ENCODE peak calls at places on chromosomes 6 and 20, in four cellular contexts. S is suprapubic skin; A is activated naive CD4-positive, alpha-beta T cell; C is choroid plexus epithelial cell. X is an unnamed sample.

GRCh38 chr6:80321011-80321410 is 214.5 kb downstream of the BCKDHB start:
- DNase-seq in C (no peak), A (no peak), S (no peak), X (no peak)

GRCh38 chr6:16209539-16209938 is 28.8 kb upstream of the GMPR start:
- DNase-seq in C (no peak), S (no peak), A (no peak), X (no peak)

GRCh38 chr6:117624869-117625481 is 22.7 kb upstream of the GOPC start:
- DNase-seq in C (no peak), S (no peak), A (no peak), X (no peak)

GRCh38 chr6:158799051-158799792 is 19.9 kb downstream of the EZR start:
- DNase-seq in A (no peak), C (peak), S (no peak), X (no peak)

GRCh38 chr20:21981607-21982344 is 276.3 kb downstream of the PAX1 start:
- DNase-seq in S (no peak), C (peak), A (no peak), X (no peak)

GRCh38 chr6:133644548-133644947 is 244.4 kb upstream of the TCF21 start:
- DNase-seq in C (no peak), A (no peak), S (no peak), X (no peak)

GRCh38 chr6:46370622-46371021 is 120.6 kb downstream of the RCAN2 start:
- DNase-seq in S (no peak), A (no peak), C (peak), X (no peak)

GRCh38 chr6:30839666-30840065 is 44.7 kb upstream of the DDR1 start:
- DNase-seq in C (no peak), S (no peak), A (no peak), X (no peak)

GRCh38 chr20:49045440-49046086 is 549 bp upstream of the CSE1L start:
- DNase-seq in A (peak), C (no peak), S (no peak), X (peak)

GRCh38 chr6:104955927-104956662 is 812 bp upstream of the LIN28B start:
- DNase-seq in A (no peak), C (no peak), S (no peak), X (no peak)

GRCh38 chr6:80156204-80156603 is 49.7 kb downstream of the BCKDHB start:
- DNase-seq in C (no peak), A (no peak), S (no peak), X (no peak)

GRCh38 chr6:114272582-114272981 is 70.2 kb downstream of the HS3ST5 start:
- DNase-seq in C (no peak), S (no peak), A (no peak), X (no peak)

GRCh38 chr6:30743099-30744053 is 889 bp upstream of the FLOT1 start:
- DNase-seq in C (peak), A (no peak), S (no peak), X (peak)

GRCh38 chr6:12327391-12327790 is 37.2 kb downstream of the EDN1 start:
- DNase-seq in C (no peak), S (no peak), A (no peak), X (no peak)

GRCh38 chr6:96899019-96899418 is 1.3 kb upstream of the NDUFAF4 start:
- DNase-seq in A (no peak), S (no peak), C (peak), X (no peak)

GRCh38 chr6:167685654-167686053 is 141.1 kb upstream of the AFDN start:
- DNase-seq in A (no peak), C (no peak), S (no peak), X (no peak)

GRCh38 chr6:134631398-134631924 is 313.5 kb upstream of the SGK1 start:
- DNase-seq in A (no peak), C (no peak), S (no peak), X (no peak)

GRCh38 chr20:34190262-34190661 is 51.0 kb upstream of the ASIP start:
- DNase-seq in S (no peak), A (no peak), C (no peak), X (no peak)

GRCh38 chr6:169626169-169626833 is 75.5 kb downstream of the WDR27 start:
- DNase-seq in A (no peak), C (no peak), S (no peak), X (no peak)

GRCh38 chr20:41287327-41287726 is 30.2 kb downstream of the ZHX3 start:
- DNase-seq in C (peak), S (no peak), A (no peak), X (no peak)

GRCh38 chr6:138571585-138572199 is 72.4 kb upstream of the NHSL1 start:
- DNase-seq in C (no peak), S (no peak), A (no peak), X (no peak)

GRCh38 chr20:407097-407952 is 774 bp upstream of the RBCK1 start:
- DNase-seq in C (peak), S (no peak), A (peak), X (peak)

GRCh38 chr6:112938656-112939055 is 591.5 kb downstream of the RFPL4B start:
- DNase-seq in A (no peak), S (no peak), C (no peak), X (no peak)

GRCh38 chr20:13995086-13995665 is at the start of gene MACROD2:
- DNase-seq in S (peak), A (no peak), C (peak), X (peak)

X was measured in stimulated activated naive CD8-positive, alpha-beta T cell treated with anti-CD3 and anti-CD28 coated beads, Interleukin-15, Interleukin-2, amounts not matched to agents 100 U/mL and 50 U/mL, for 24 hours.